ENCODE peak calls at places on chromosomes 13 and 19, in eight cellular contexts. Z is IMR-90, L is fibroblast of lung, N is mammary epithelial cell, X is neural progenitor cell, W is mesenchymal stem cell, V is colonic mucosa, Q is PC-3. A is an unnamed sample.

GRCh38 chr19:34308381-34309367 is 54.3 kb downstream of the GARRE1 start:
- DNase-seq in L (no peak), W (no peak), Z (no peak), V (no peak), N (no peak), X (no peak), Q (no peak), A (no peak)

GRCh38 chr13:109516196-109516595 is 270.2 kb downstream of the IRS2 start:
- DNase-seq in Q (no peak), X (no peak), L (no peak), N (no peak), V (no peak), Z (no peak), W (no peak), A (no peak)

GRCh38 chr13:29595380-29596063 is at the start of gene SLC7A1:
- DNase-seq in Z (peak; percentile 80), V (peak; percentile 77), W (peak; percentile 84), X (peak; percentile 96), L (peak; percentile 67), N (peak; percentile 87), Q (peak; percentile 90), A (peak; percentile 94)

GRCh38 chr13:47455581-47455980 is 545.5 kb downstream of the SUCLA2 start:
- DNase-seq in X (no peak), L (no peak), N (peak; percentile 6), Z (no peak), W (no peak), V (no peak), Q (peak; percentile 51), A (no peak)

GRCh38 chr19:2750739-2751437 is 11.1 kb upstream of the SLC39A3 start:
- DNase-seq in V (no peak), X (no peak), W (no peak), L (no peak), Q (no peak), N (no peak), Z (no peak), A (no peak)

GRCh38 chr13:106616729-106617128 is 48.8 kb upstream of the ARGLU1 start:
- DNase-seq in N (no peak), V (peak; percentile 13), Q (no peak), X (no peak), L (no peak), Z (no peak), W (no peak), A (no peak)

GRCh38 chr13:21837841-21838551 is 167.1 kb downstream of the FGF9 start:
- DNase-seq in L (no peak), X (no peak), V (peak; percentile 26), N (no peak), Q (no peak), W (no peak), Z (peak; percentile 37), A (no peak)

GRCh38 chr13:34578471-34578870 is 363.6 kb upstream of the NBEA start:
- DNase-seq in V (no peak), L (no peak), Z (no peak), N (peak; percentile 82), X (no peak), W (no peak), Q (peak; percentile 48), A (no peak)

GRCh38 chr13:26019881-26020535 is 31.8 kb downstream of the SHISA2 start:
- DNase-seq in N (no peak), W (peak; percentile 94), Q (peak; percentile 67), X (no peak), V (no peak), Z (peak; percentile 63), L (peak; percentile 74), A (no peak)

GRCh38 chr13:102846261-102847015 is 606 bp downstream of the ERCC5 start:
- DNase-seq in Q (peak; percentile 34), Z (peak; percentile 30), W (peak; percentile 69), X (peak; percentile 33), L (peak; percentile 41), N (peak; percentile 35), V (peak; percentile 57), A (peak; percentile 53)

GRCh38 chr19:19599190-19599535 is 19.3 kb downstream of the PBX4 start:
- DNase-seq in N (no peak), V (no peak), W (no peak), Q (no peak), L (no peak), Z (no peak), X (no peak), A (no peak)

GRCh38 chr13:92488249-92488845 is 738.3 kb upstream of the GPC6 start:
- DNase-seq in N (no peak), Z (no peak), Q (no peak), L (no peak), W (no peak), V (no peak), X (no peak), A (no peak)

GRCh38 chr19:19416280-19416679 is 10.8 kb downstream of the GATAD2A start:
- DNase-seq in X (no peak), V (no peak), N (no peak), W (no peak), L (no peak), Z (no peak), Q (no peak), A (no peak)

GRCh38 chr13:97879646-97880297 is 73.7 kb upstream of the IPO5 start:
- DNase-seq in N (peak; percentile 54), Z (peak; percentile 91), L (peak; percentile 80), Q (peak; percentile 87), W (peak; percentile 77), X (no peak), V (no peak), A (no peak)

GRCh38 chr13:113969973-113970611 is 3.8 kb downstream of the C13orf46 start:
- DNase-seq in Q (peak; percentile 57), N (peak; percentile 51), W (no peak), Z (no peak), V (peak; percentile 70), L (no peak), X (no peak), A (no peak)

GRCh38 chr19:58305932-58306323 is 751 bp downstream of the ERVK3-1 start:
- DNase-seq in N (peak; percentile 10), L (no peak), W (peak; percentile 38), Z (no peak), V (peak; percentile 21), Q (no peak), X (no peak), A (no peak)

GRCh38 chr13:73399347-73400216 is 340.8 kb downstream of the KLF5 start:
- DNase-seq in N (peak; percentile 47), X (no peak), W (no peak), V (peak; percentile 81), Q (peak; percentile 76), Z (no peak), L (no peak), A (no peak)

GRCh38 chr19:18290250-18291018 is 9.0 kb upstream of the JUND start:
- DNase-seq in N (no peak), V (no peak), L (no peak), W (no peak), Q (no peak), Z (peak; percentile 52), X (no peak), A (peak; percentile 54)

GRCh38 chr19:3979289-3979673 is 6.0 kb downstream of the EEF2 start:
- DNase-seq in Q (no peak), V (no peak), L (no peak), X (no peak), W (no peak), N (no peak), Z (no peak), A (no peak)

GRCh38 chr19:6610934-6611370 is 20.0 kb upstream of the CD70 start:
- DNase-seq in Z (peak; percentile 49), N (peak; percentile 90), Q (peak; percentile 98), X (no peak), V (no peak), L (peak; percentile 63), W (peak; percentile 24), A (no peak)

GRCh38 chr13:100532836-100533435 is 55.7 kb downstream of the GGACT start:
- DNase-seq in W (no peak), L (no peak), Z (no peak), N (no peak), X (no peak), Q (no peak), V (no peak), A (peak; percentile 44)

GRCh38 chr19:48746738-48747575 is at the start of gene IZUMO1:
- DNase-seq in Z (peak; percentile 90), Q (no peak), X (peak; percentile 91), L (peak; percentile 90), V (peak; percentile 71), W (peak; percentile 97), N (no peak), A (peak; percentile 95)
- H3K9ac ChIP-seq in Z (peak within 1 kb of the TSS; percentile 5), Q (no peak within 1 kb of the TSS), X (no peak within 1 kb of the TSS), L (peak within 1 kb of the TSS; percentile 48), V (no peak within 1 kb of the TSS), W (peak within 1 kb of the TSS; percentile 79), N (no peak within 1 kb of the TSS), A (peak within 1 kb of the TSS; percentile 47)

DNA sequence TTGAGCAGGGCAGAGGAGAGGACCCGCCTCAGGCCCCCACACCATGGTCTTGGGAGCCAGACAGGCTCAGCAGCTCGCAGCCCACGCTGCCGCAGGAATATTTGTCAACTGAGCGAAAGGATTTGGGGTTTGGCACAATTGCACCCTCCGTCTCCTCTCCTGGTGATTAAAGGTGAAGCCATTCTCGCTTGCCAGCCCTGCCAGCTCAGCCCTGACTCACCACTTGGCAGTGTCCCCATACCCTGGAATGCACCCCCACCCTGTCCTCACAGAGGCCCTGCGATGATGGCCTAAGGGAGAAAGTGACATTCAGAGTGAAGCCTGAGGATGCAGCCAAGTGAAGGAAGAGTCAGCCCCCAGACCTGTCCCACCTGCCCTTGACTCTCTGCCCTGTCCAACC is 18.8 kb downstream of the CYTH2 start:
- DNase-seq in L (peak; percentile 65), N (peak; percentile 92), W (peak; percentile 46), V (peak; percentile 80), Z (peak; percentile 70), X (no peak), Q (peak; percentile 97), A (no peak)
- H3K27ac ChIP-seq in L (no peak overlapping the region), N (peak overlapping the region; percentile 75), W (no peak overlapping the region), V (no peak overlapping the region), Z (peak overlapping the region; percentile 0), X (no peak overlapping the region), Q (peak overlapping the region; percentile 96), A (no peak overlapping the region)

GRCh38 chr19:8210660-8211101 is 1.5 kb downstream of the CERS4 start:
- DNase-seq in X (no peak), W (no peak), L (no peak), N (no peak), V (no peak), Z (no peak), Q (no peak), A (no peak)

GRCh38 chr19:8209965-8210659 is 942 bp downstream of the CERS4 start:
- DNase-seq in N (no peak), W (no peak), L (no peak), X (no peak), Z (no peak), Q (no peak), V (no peak), A (peak; percentile 81)

GRCh38 chr19:8209111-8209964 is at the start of gene CERS4:
- DNase-seq in Q (peak; percentile 52), V (peak; percentile 52), Z (peak; percentile 20), L (peak; percentile 44), W (peak; percentile 54), N (no peak), X (peak; percentile 97), A (peak; percentile 98)

GRCh38 chr19:8208119-8208709 is 956 bp upstream of the CERS4 start:
- DNase-seq in W (no peak), X (peak; percentile 28), V (no peak), Q (peak; percentile 40), L (no peak), N (no peak), Z (no peak), A (peak; percentile 87)

GRCh38 chr19:8208710-8209110 is 460 bp upstream of the CERS4 start:
- DNase-seq in N (no peak), X (no peak), Z (no peak), W (no peak), Q (no peak), V (peak; percentile 66), L (no peak), A (no peak)
- H3K9ac ChIP-seq in N (no peak overlapping the region), X (no peak overlapping the region), Z (peak overlapping the region; percentile 42), W (peak overlapping the region; percentile 69), Q (no peak overlapping the region), V (peak overlapping the region; percentile 63), L (no peak overlapping the region), A (peak overlapping the region; percentile 30)

GRCh38 chr19:57231686-57232085 is 863 bp downstream of the AURKC start:
- DNase-seq in Z (no peak), Q (no peak), N (no peak), W (no peak), V (no peak), X (no peak), L (no peak), A (peak; percentile 30)
- H3K27ac ChIP-seq in Z (no peak overlapping the region), Q (no peak overlapping the region), N (no peak overlapping the region), W (no peak overlapping the region), V (no peak overlapping the region), X (no peak overlapping the region), L (no peak overlapping the region), A (no peak overlapping the region)

A was measured in endodermal cell.